ENCODE peak calls at places on chromosomes 12 and 14, in nine cellular contexts. O, X, S, E, L, F, Q, K and G are unnamed samples.
A peak's percentile ranks its signal among the peaks of the same experiment; 100 is the strongest.

GRCh38 chr12:32181498-32182175 is 75.0 kb downstream of the BICD1 start:
- DNase-seq in O (no peak), X (no peak), S (no peak), E (no peak), L (no peak), F (no peak), Q (peak; percentile 32), K (peak; percentile 16), G (no peak)

GRCh38 chr12:107844312-107844921 is 69.9 kb downstream of the ASCL4 start:
- DNase-seq in O (no peak), X (no peak), S (peak; percentile 75), E (no peak), L (peak; percentile 33), F (no peak), Q (peak; percentile 18), K (no peak), G (no peak)

GRCh38 chr12:76312314-76312713 is 35.9 kb downstream of the BBS10 start:
- DNase-seq in O (no peak), X (no peak), S (no peak), E (no peak), L (no peak), F (no peak), Q (no peak), K (no peak), G (no peak)

GRCh38 chr12:121795029-121795977 is 1.8 kb upstream of the RHOF start:
- DNase-seq in O (peak; percentile 85), X (peak; percentile 86), S (peak; percentile 81), E (peak; percentile 59), L (peak; percentile 94), F (peak; percentile 87), Q (peak; percentile 72), K (peak; percentile 26), G (peak; percentile 89)

GRCh38 chr12:90091809-90092208 is 383.2 kb upstream of the ATP2B1 start:
- DNase-seq in O (no peak), X (no peak), S (no peak), E (no peak), L (no peak), F (no peak), Q (no peak), K (no peak), G (no peak)

GRCh38 chr14:104795468-104795780 is at the start of gene AKT1:
- DNase-seq in O (no peak), X (peak; percentile 19), S (peak; percentile 77), E (no peak), L (no peak), F (no peak), Q (no peak), K (no peak), G (no peak)

GRCh38 chr14:67191768-67192290 is 2.6 kb downstream of the GARIN2 start:
- DNase-seq in O (no peak), X (no peak), S (no peak), E (no peak), L (no peak), F (no peak), Q (no peak), K (no peak), G (no peak)

GRCh38 chr14:74886001-74886400 is 4.3 kb downstream of the DLST start:
- DNase-seq in O (no peak), X (no peak), S (peak; percentile 71), E (no peak), L (no peak), F (no peak), Q (no peak), K (no peak), G (no peak)

GRCh38 chr12:2064078-2064507 is 11.3 kb downstream of the CACNA1C start:
- DNase-seq in O (peak; percentile 54), X (peak; percentile 53), S (no peak), E (no peak), L (no peak), F (no peak), Q (no peak), K (no peak), G (no peak)

GRCh38 chr14:34199585-34199984 is 248.7 kb upstream of the EGLN3 start:
- DNase-seq in O (peak; percentile 15), X (no peak), S (no peak), E (no peak), L (no peak), F (no peak), Q (no peak), K (no peak), G (no peak)

GRCh38 chr14:97185186-97185585 is 388.0 kb downstream of the VRK1 start:
- DNase-seq in O (no peak), X (no peak), S (peak; percentile 48), E (no peak), L (no peak), F (peak; percentile 2), Q (no peak), K (no peak), G (no peak)

GRCh38 chr12:116863275-116863767 is 17.9 kb downstream of the HRK start:
- DNase-seq in O (no peak), X (no peak), S (peak; percentile 55), E (no peak), L (no peak), F (no peak), Q (no peak), K (no peak), G (no peak)

GRCh38 chr14:21503376-21503775 is 7.8 kb downstream of the METTL3 start:
- DNase-seq in O (no peak), X (no peak), S (no peak), E (no peak), L (no peak), F (no peak), Q (no peak), K (no peak), G (no peak)

GRCh38 chr12:109120095-109120494 is 3.7 kb downstream of the ACACB start:
- DNase-seq in O (no peak), X (no peak), S (no peak), E (no peak), L (no peak), F (no peak), Q (no peak), K (no peak), G (no peak)

GRCh38 chr12:115411121-115411520 is 727.1 kb upstream of the TBX3 start:
- DNase-seq in O (no peak), X (no peak), S (peak; percentile 35), E (no peak), L (no peak), F (no peak), Q (no peak), K (no peak), G (no peak)

GRCh38 chr12:42873401-42873800 is 283.9 kb upstream of the PRICKLE1 start:
- DNase-seq in O (no peak), X (no peak), S (no peak), E (no peak), L (no peak), F (no peak), Q (no peak), K (no peak), G (no peak)

GRCh38 chr12:38903596-38903995 is 1.8 kb downstream of the CPNE8 start:
- DNase-seq in O (no peak), X (no peak), S (no peak), E (no peak), L (no peak), F (no peak), Q (no peak), K (no peak), G (no peak)

GRCh38 chr14:61887628-61888027 is 125.4 kb downstream of the SNAPC1 start:
- DNase-seq in O (no peak), X (no peak), S (no peak), E (no peak), L (no peak), F (no peak), Q (no peak), K (no peak), G (no peak)

GRCh38 chr14:51293149-51293925 is 53.3 kb downstream of the TMX1 start:
- DNase-seq in O (no peak), X (no peak), S (no peak), E (no peak), L (no peak), F (no peak), Q (no peak), K (no peak), G (no peak)

GRCh38 chr12:109487181-109488050 is 10.0 kb downstream of the UBE3B start:
- DNase-seq in O (no peak), X (no peak), S (no peak), E (no peak), L (no peak), F (no peak), Q (no peak), K (no peak), G (no peak)

GRCh38 chr12:64171715-64172114 is 50.4 kb downstream of the KICS2 start:
- DNase-seq in O (no peak), X (no peak), S (no peak), E (no peak), L (no peak), F (no peak), Q (no peak), K (no peak), G (no peak)

GRCh38 chr12:108854453-108855283 is 2.7 kb downstream of the SSH1 start:
- DNase-seq in O (peak; percentile 85), X (no peak), S (no peak), E (peak; percentile 26), L (no peak), F (no peak), Q (no peak), K (no peak), G (no peak)

GRCh38 chr12:56257491-56258067 is 605 bp downstream of the ANKRD52 start:
- DNase-seq in O (peak; percentile 47), X (no peak), S (peak; percentile 78), E (no peak), L (no peak), F (no peak), Q (peak; percentile 14), K (peak; percentile 4), G (no peak)

GRCh38 chr12:122467983-122468382 is 32.7 kb downstream of the ZCCHC8 start:
- DNase-seq in O (no peak), X (no peak), S (no peak), E (no peak), L (no peak), F (no peak), Q (no peak), K (no peak), G (no peak)

GRCh38 chr12:6961695-6962284 is 8.7 kb downstream of the PHB2 start:
- DNase-seq in O (peak; percentile 67), X (peak; percentile 73), S (peak; percentile 89), E (no peak), L (peak; percentile 75), F (no peak), Q (peak; percentile 89), K (peak; percentile 88), G (no peak)

GRCh38 chr12:45986646-45987338 is 3.6 kb downstream of the SCAF11 start:
- DNase-seq in O (no peak), X (no peak), S (no peak), E (no peak), L (no peak), F (no peak), Q (no peak), K (no peak), G (no peak)

GRCh38 chr14:35336171-35337073 is 44.2 kb downstream of the PSMA6 start:
- DNase-seq in O (peak; percentile 68), X (no peak), S (peak; percentile 59), E (peak; percentile 29), L (peak; percentile 94), F (no peak), Q (no peak), K (no peak), G (no peak)

GRCh38 chr14:54343276-54344121 is 53.3 kb upstream of the CDKN3 start:
- DNase-seq in O (peak; percentile 52), X (no peak), S (peak; percentile 58), E (no peak), L (no peak), F (no peak), Q (peak; percentile 96), K (peak; percentile 99), G (no peak)

GRCh38 chr12:123705935-123706334 is 6.2 kb upstream of the ATP6V0A2 start:
- DNase-seq in O (no peak), X (peak; percentile 3), S (no peak), E (no peak), L (no peak), F (no peak), Q (peak; percentile 7), K (peak; percentile 6), G (no peak)

GRCh38 chr14:35385042-35385839 is 19.3 kb downstream of the NFKBIA start:
- DNase-seq in O (no peak), X (no peak), S (peak; percentile 25), E (no peak), L (peak; percentile 63), F (no peak), Q (peak; percentile 60), K (peak; percentile 100), G (no peak)

GRCh38 chr14:72600551-72601330 is 293.2 kb downstream of the DPF3 start:
- DNase-seq in O (no peak), X (no peak), S (peak; percentile 6), E (no peak), L (no peak), F (no peak), Q (no peak), K (no peak), G (no peak)